ENCODE peak calls at places on chromosomes 3 and 15, in five cellular contexts. S, O, H, T and X are unnamed samples.

GRCh38 chr3:66476852-66477381 is 23.9 kb downstream of the LRIG1 start:
- DNase-seq in H (no peak), T (no peak), S (no peak), O (no peak), X (no peak)

GRCh38 chr15:93058904-93059427 is 30.0 kb downstream of the RGMA start:
- DNase-seq in T (no peak), O (no peak), S (no peak), H (no peak), X (no peak)

GRCh38 chr3:13202744-13203397 is 129.6 kb upstream of the IQSEC1 start:
- DNase-seq in S (no peak), T (no peak), O (no peak), H (no peak), X (no peak)

GRCh38 chr15:23750776-23751175 is 63.7 kb upstream of the NDN start:
- DNase-seq in O (no peak), T (no peak), H (no peak), S (no peak), X (no peak)

GRCh38 chr3:149581248-149581647 is 76.6 kb downstream of the WWTR1 start:
- DNase-seq in S (no peak), H (no peak), O (no peak), T (no peak), X (no peak)

GRCh38 chr15:101808201-101808600 is 3.8 kb upstream of the OR4F15 start:
- DNase-seq in H (no peak), T (no peak), S (no peak), O (no peak), X (no peak)

GRCh38 chr3:141710888-141711616 is 27.0 kb upstream of the RNF7 start:
- DNase-seq in O (no peak), H (no peak), S (no peak), T (no peak), X (no peak)

GRCh38 chr3:53164911-53165310 is 3.9 kb downstream of the PRKCD start:
- DNase-seq in S (no peak), H (no peak), T (no peak), O (no peak), X (no peak)

GRCh38 chr15:33565099-33565498 is 254.3 kb downstream of the RYR3 start:
- DNase-seq in H (no peak), T (no peak), O (no peak), S (no peak), X (no peak)

GRCh38 chr15:57335326-57336118 is 40.8 kb upstream of the CGNL1 start:
- DNase-seq in T (no peak), H (no peak), S (no peak), O (no peak), X (no peak)

GRCh38 chr3:197750396-197750831 is 731 bp downstream of the FYTTD1 start:
- DNase-seq in O (peak; percentile 21), H (peak; percentile 59), S (peak; percentile 69), T (peak; percentile 48), X (peak; percentile 41)

GRCh38 chr3:186589856-186590579 is 19.5 kb downstream of the DNAJB11 start:
- DNase-seq in T (no peak), S (no peak), H (no peak), O (no peak), X (no peak)

GRCh38 chr15:78159395-78159794 is 10.2 kb downstream of the IDH3A start:
- DNase-seq in S (no peak), T (no peak), O (no peak), H (no peak), X (no peak)